ENCODE peak calls at places on chromosomes 5 and 9, in five cellular contexts. P, K, E, G and M are unnamed samples.
A peak's percentile ranks its signal among the peaks of the same experiment; 100 is the strongest.

GRCh38 chr5:17087035-17087434 is 130.4 kb upstream of the BASP1 start:
- DNase-seq in P (no peak), K (no peak), E (no peak), G (no peak), M (no peak)

GRCh38 chr5:65722575-65723424 is 795 bp downstream of the NLN start:
- DNase-seq in P (no peak), K (peak; percentile 49), E (no peak), G (peak; percentile 74), M (peak; percentile 48)

GRCh38 chr5:179255527-179256228 is 89.6 kb downstream of the ADAMTS2 start:
- DNase-seq in P (peak; percentile 75), K (no peak), E (no peak), G (no peak), M (no peak)

GRCh38 chr5:176680226-176680563 is 32.9 kb downstream of the TSPAN17 start:
- DNase-seq in P (no peak), K (no peak), E (no peak), G (peak; percentile 51), M (no peak)

GRCh38 chr5:106363578-106363977 is 1307.2 kb downstream of the EFNA5 start:
- DNase-seq in P (no peak), K (no peak), E (no peak), G (no peak), M (no peak)

GRCh38 chr5:40549611-40550010 is 130.1 kb upstream of the PTGER4 start:
- DNase-seq in P (no peak), K (no peak), E (no peak), G (no peak), M (no peak)

GRCh38 chr9:7185612-7186011 is 427.8 kb downstream of the KDM4C start:
- DNase-seq in P (no peak), K (no peak), E (no peak), G (peak; percentile 67), M (no peak)

GRCh38 chr9:21682981-21683380 is 119.5 kb upstream of the MTAP start:
- DNase-seq in P (no peak), K (no peak), E (no peak), G (no peak), M (no peak)

GRCh38 chr9:87148391-87149237 is 201.3 kb upstream of the GAS1 start:
- DNase-seq in P (peak; percentile 91), K (no peak), E (peak; percentile 74), G (peak; percentile 93), M (no peak)

GRCh38 chr5:172065431-172066065 is 59.1 kb upstream of the FBXW11 start:
- DNase-seq in P (no peak), K (no peak), E (no peak), G (no peak), M (no peak)

GRCh38 chr5:82601085-82601484 is 322.9 kb upstream of the RPS23 start:
- DNase-seq in P (no peak), K (no peak), E (no peak), G (no peak), M (no peak)

GRCh38 chr9:29213374-29214161 is 1640.3 kb upstream of the C9orf72 start:
- DNase-seq in P (no peak), K (no peak), E (peak; percentile 34), G (peak; percentile 79), M (peak; percentile 22)

GRCh38 chr9:82418334-82418733 is 429.8 kb downstream of the SPATA31D1 start:
- DNase-seq in P (no peak), K (no peak), E (no peak), G (no peak), M (no peak)

GRCh38 chr5:52582313-52582712 is 205.4 kb upstream of the ITGA1 start:
- DNase-seq in P (no peak), K (no peak), E (no peak), G (peak; percentile 48), M (no peak)

GRCh38 chr5:172567294-172567693 is 73.8 kb upstream of the NEURL1B start:
- DNase-seq in P (no peak), K (no peak), E (no peak), G (no peak), M (no peak)

GRCh38 chr5:16585028-16585667 is 31.6 kb downstream of the RETREG1 start:
- DNase-seq in P (no peak), K (peak; percentile 29), E (no peak), G (peak; percentile 31), M (no peak)

GRCh38 chr9:107227696-107228258 is 55.3 kb upstream of the RAD23B start:
- DNase-seq in P (no peak), K (no peak), E (no peak), G (no peak), M (no peak)

GRCh38 chr5:174490717-174491116 is 233.7 kb upstream of the MSX2 start:
- DNase-seq in P (no peak), K (no peak), E (no peak), G (no peak), M (no peak)

GRCh38 chr9:114112778-114113585 is 13.9 kb upstream of the KIF12 start:
- DNase-seq in P (peak; percentile 97), K (no peak), E (peak; percentile 73), G (no peak), M (no peak)

GRCh38 chr9:87599901-87600610 is 102.4 kb downstream of the DAPK1 start:
- DNase-seq in P (no peak), K (no peak), E (no peak), G (no peak), M (no peak)

GRCh38 chr5:141609044-141609443 is 9.8 kb downstream of the DIAPH1 start:
- DNase-seq in P (no peak), K (no peak), E (no peak), G (no peak), M (no peak)

GRCh38 chr9:93648181-93648580 is 71.8 kb downstream of the PHF2 start:
- DNase-seq in P (no peak), K (no peak), E (peak; percentile 7), G (no peak), M (no peak)

GRCh38 chr5:88826959-88827585 is 55.9 kb downstream of the MEF2C start:
- DNase-seq in P (no peak), K (no peak), E (no peak), G (peak; percentile 18), M (no peak)

GRCh38 chr5:169100735-169101075 is 200.2 kb downstream of the SLIT3 start:
- DNase-seq in P (no peak), K (no peak), E (no peak), G (no peak), M (no peak)

GRCh38 chr9:105864248-105864898 is 170.0 kb downstream of the TMEM38B start:
- DNase-seq in P (no peak), K (no peak), E (no peak), G (no peak), M (no peak)

GRCh38 chr9:124869986-124870560 is 8.1 kb downstream of the ARPC5L start:
- DNase-seq in P (no peak), K (peak; percentile 79), E (peak; percentile 60), G (no peak), M (peak; percentile 83)

GRCh38 chr5:86143837-86144236 is 473.9 kb upstream of the COX7C start:
- DNase-seq in P (no peak), K (no peak), E (no peak), G (no peak), M (no peak)

GRCh38 chr5:109412981-109413402 is 3.2 kb upstream of the PJA2 start:
- DNase-seq in P (no peak), K (no peak), E (no peak), G (no peak), M (no peak)

GRCh38 chr9:133489253-133490190 is 10.6 kb upstream of the SLC2A6 start:
- DNase-seq in P (no peak), K (no peak), E (no peak), G (no peak), M (no peak)

DNA sequence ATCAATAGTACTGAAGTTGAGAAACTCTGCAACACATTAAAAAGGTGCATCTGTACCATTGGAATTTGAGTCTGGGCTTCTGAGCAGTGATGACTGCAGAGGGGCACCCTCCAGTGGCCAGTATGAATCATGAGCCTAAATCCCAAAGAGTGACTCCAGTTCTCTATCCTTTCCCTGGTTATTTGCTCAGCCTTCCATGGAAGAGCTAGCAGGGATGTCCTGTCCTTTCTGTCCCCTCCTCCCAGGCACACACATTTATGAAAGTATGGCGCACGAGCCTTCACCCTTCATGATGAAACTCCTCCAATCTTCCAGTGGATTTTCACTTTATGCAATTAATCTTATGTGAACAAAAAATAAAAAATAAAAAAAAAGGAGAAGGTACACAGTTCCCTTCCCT is 81.0 kb downstream of the ESM1 start:
- DNase-seq in P (no peak), K (no peak), E (no peak), G (peak; percentile 67), M (no peak)
- TF ChIP-seq CTCF in P (no peak), K (no peak), E (no peak), G (peak; percentile 60), M (peak; percentile 10)

GRCh38 chr5:6787941-6788340 is 74.7 kb downstream of the TENT4A start:
- DNase-seq in P (peak; percentile 16), K (no peak), E (no peak), G (no peak), M (no peak)

GRCh38 chr5:6790346-6790865 is 77.2 kb downstream of the TENT4A start:
- DNase-seq in P (peak; percentile 56), K (no peak), E (no peak), G (no peak), M (no peak)

GRCh38 chr5:6791031-6791577 is 77.9 kb downstream of the TENT4A start:
- DNase-seq in P (peak; percentile 72), K (no peak), E (no peak), G (no peak), M (no peak)

GRCh38 chr5:6788439-6788838 is 75.2 kb downstream of the TENT4A start:
- DNase-seq in P (peak; percentile 64), K (no peak), E (no peak), G (no peak), M (no peak)

GRCh38 chr5:6788956-6789649 is 75.9 kb downstream of the TENT4A start:
- DNase-seq in P (peak; percentile 54), K (no peak), E (no peak), G (no peak), M (no peak)
- TF ChIP-seq CTCF in P (no peak), K (no peak), E (no peak), G (no peak), M (no peak)

DNA sequence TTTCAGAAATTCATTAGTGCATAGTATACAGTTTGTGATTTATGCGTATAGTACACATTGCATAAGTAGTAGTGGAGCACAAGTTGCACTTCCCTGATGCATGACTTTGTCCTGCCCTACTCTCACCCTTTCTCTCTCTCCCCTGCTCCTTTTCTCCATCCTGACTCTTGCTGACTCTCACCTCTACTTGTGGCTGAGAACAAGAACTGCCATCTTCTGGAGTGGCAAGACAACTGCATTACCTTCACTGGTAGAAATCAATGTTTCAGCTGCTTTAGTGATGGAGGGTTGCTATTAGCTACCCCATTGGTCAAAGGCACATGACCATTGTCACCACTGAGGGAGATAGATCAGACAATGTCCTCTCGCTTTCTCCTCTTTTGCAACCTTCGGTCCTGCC is 26.9 kb downstream of the SPEF2 start:
- DNase-seq in P (no peak), K (no peak), E (no peak), G (peak; percentile 45), M (no peak)
- TF ChIP-seq CTCF in P (no peak), K (no peak), E (no peak), G (no peak), M (no peak)

GRCh38 chr9:127904518-127904887 is 5.1 kb upstream of the ST6GALNAC6 start:
- DNase-seq in P (no peak), K (no peak), E (no peak), G (peak; percentile 58), M (no peak)

GRCh38 chr9:127905788-127906191 is 6.4 kb upstream of the ST6GALNAC6 start:
- DNase-seq in P (no peak), K (no peak), E (no peak), G (no peak), M (no peak)

GRCh38 chr9:127904888-127905728 is 5.7 kb upstream of the ST6GALNAC6 start:
- DNase-seq in P (no peak), K (no peak), E (no peak), G (no peak), M (no peak)

GRCh38 chr9:127907867-127908659 is 8.7 kb upstream of the ST6GALNAC6 start:
- DNase-seq in P (no peak), K (no peak), E (no peak), G (no peak), M (no peak)

GRCh38 chr9:127903557-127904475 is 4.4 kb upstream of the ST6GALNAC6 start:
- DNase-seq in P (no peak), K (peak; percentile 71), E (peak; percentile 68), G (peak; percentile 88), M (no peak)
- TF ChIP-seq CTCF in P (no peak), K (no peak), E (no peak), G (no peak), M (no peak)